ENCODE peak calls at places on chromosome 5, in ten cellular contexts. N is stimulated activated CD8-positive, alpha-beta memory T cell treated with anti-CD3 and anti-CD28 coated beads, Interleukin-4, amount 100 ng/mL, for 1 hour; K is neural crest cell; G is AG08396; C is CD4-positive, alpha-beta T cell; O is fibroblast of lung; V is posterior cingulate gyrus; P is psoas muscle; A is Caki2; X is GM04504. E is an unnamed sample.

GRCh38 chr5:55519001-55519400 is 15.8 kb downstream of the PLPP1 start:
- DNase-seq in X (no peak), N (no peak), A (no peak), V (no peak), C (no peak), K (no peak), P (no peak), G (no peak), O (no peak), E (no peak)

GRCh38 chr5:168531191-168531590 is 2.1 kb downstream of the FBLL1 start:
- DNase-seq in X (no peak), K (no peak), C (no peak), G (no peak), A (no peak), O (no peak), V (no peak), N (no peak), P (no peak), E (no peak)

GRCh38 chr5:126508962-126509279 is 85.7 kb downstream of the GRAMD2B start:
- DNase-seq in G (no peak), K (no peak), O (peak; percentile 44), A (no peak), N (no peak), P (no peak), C (no peak), V (no peak), X (no peak), E (peak; percentile 65)

GRCh38 chr5:54288568-54289217 is 21.7 kb downstream of the ARL15 start:
- DNase-seq in P (no peak), G (no peak), V (no peak), C (no peak), O (no peak), N (no peak), K (no peak), A (no peak), X (no peak), E (no peak)

GRCh38 chr5:128695791-128696520 is 157.9 kb upstream of the FBN2 start:
- DNase-seq in O (no peak), V (no peak), X (no peak), N (no peak), P (no peak), G (no peak), K (no peak), A (no peak), C (no peak), E (peak; percentile 4)

GRCh38 chr5:103094737-103095136 is 25.2 kb downstream of the GIN1 start:
- DNase-seq in O (no peak), C (no peak), N (no peak), K (no peak), X (no peak), A (no peak), G (no peak), V (no peak), P (no peak), E (peak; percentile 8)

GRCh38 chr5:38289457-38289856 is 31.1 kb downstream of the EGFLAM start:
- DNase-seq in A (no peak), V (no peak), P (no peak), O (no peak), G (no peak), X (no peak), N (no peak), C (no peak), K (no peak), E (no peak)

GRCh38 chr5:122942164-122942914 is 94.2 kb downstream of the PPIC start:
- DNase-seq in C (no peak), P (no peak), A (no peak), N (no peak), V (no peak), K (no peak), X (no peak), O (peak; percentile 7), G (no peak), E (peak; percentile 49)

GRCh38 chr5:155616779-155617392 is 603.3 kb downstream of the KIF4B start:
- DNase-seq in O (no peak), K (peak; percentile 60), C (no peak), P (peak; percentile 19), G (peak; percentile 35), A (peak; percentile 16), X (peak; percentile 1), V (peak; percentile 58), N (no peak), E (no peak)

GRCh38 chr5:172342907-172343306 is 59.3 kb upstream of the UBTD2 start:
- DNase-seq in C (no peak), O (no peak), P (no peak), A (peak; percentile 41), G (no peak), N (no peak), X (no peak), K (no peak), V (no peak), E (peak; percentile 32)

GRCh38 chr5:55636711-55637110 is 75.4 kb downstream of the SLC38A9 start:
- DNase-seq in C (no peak), G (peak; percentile 37), K (no peak), O (peak; percentile 59), X (no peak), N (no peak), V (no peak), P (peak; percentile 30), A (no peak), E (peak; percentile 69)

GRCh38 chr5:141041427-141041785 is 9.8 kb upstream of the PCDHB1 start:
- DNase-seq in X (no peak), P (no peak), C (no peak), O (no peak), K (no peak), V (no peak), N (no peak), G (no peak), A (no peak), E (no peak)

GRCh38 chr5:38447786-38448185 is 108.7 kb downstream of the LIFR start:
- DNase-seq in X (no peak), V (no peak), O (peak; percentile 66), K (no peak), C (no peak), P (peak; percentile 43), G (no peak), N (no peak), A (no peak), E (no peak)

GRCh38 chr5:34762321-34762871 is 76.6 kb upstream of the TTC23L start:
- DNase-seq in N (no peak), K (no peak), O (peak; percentile 94), A (no peak), P (peak; percentile 19), G (peak; percentile 59), X (peak; percentile 95), V (no peak), C (no peak), E (peak; percentile 95)

GRCh38 chr5:138978085-138978484 is 103.0 kb upstream of the LRRTM2 start:
- DNase-seq in K (no peak), C (no peak), A (no peak), G (no peak), N (no peak), O (no peak), X (no peak), V (no peak), P (no peak), E (peak; percentile 17)

GRCh38 chr5:19855031-19855430 is 133.0 kb downstream of the CDH18 start:
- DNase-seq in X (no peak), V (no peak), P (no peak), C (no peak), O (no peak), G (no peak), N (no peak), A (no peak), K (no peak), E (no peak)

GRCh38 chr5:6252581-6252980 is 125.8 kb downstream of the MED10 start:
- DNase-seq in O (no peak), A (no peak), K (no peak), G (no peak), C (no peak), N (no peak), X (no peak), P (no peak), V (no peak), E (no peak)

GRCh38 chr5:851076-851475 is 290 bp upstream of the ZDHHC11 start:
- DNase-seq in G (no peak), O (no peak), C (no peak), V (no peak), P (peak; percentile 7), X (no peak), K (no peak), A (no peak), N (no peak), E (no peak)

GRCh38 chr5:32173394-32174010 is 617 bp downstream of the GOLPH3 start:
- DNase-seq in G (no peak), X (no peak), C (peak; percentile 10), P (peak; percentile 65), N (no peak), O (peak; percentile 78), A (peak; percentile 59), V (peak; percentile 46), K (peak; percentile 12), E (peak; percentile 72)

GRCh38 chr5:141668601-141669265 is 13.3 kb downstream of the ARAP3 start:
- DNase-seq in K (no peak), A (no peak), V (no peak), G (no peak), X (no peak), C (no peak), N (no peak), P (no peak), O (no peak), E (no peak)

GRCh38 chr5:35777358-35778087 is 79.2 kb upstream of the IL7R start:
- DNase-seq in N (peak; percentile 61), X (peak; percentile 46), V (peak; percentile 51), P (peak; percentile 26), G (peak; percentile 26), O (peak; percentile 91), K (peak; percentile 67), A (peak; percentile 40), C (peak; percentile 65), E (peak; percentile 87)

GRCh38 chr5:141560141-141560540 is 58.7 kb downstream of the DIAPH1 start:
- DNase-seq in G (no peak), P (no peak), V (no peak), A (no peak), N (no peak), K (no peak), X (no peak), O (peak; percentile 22), C (no peak), E (peak; percentile 20)

GRCh38 chr5:148120317-148120716 is 48.0 kb upstream of the SPINK14 start:
- DNase-seq in X (no peak), K (no peak), G (no peak), O (no peak), A (no peak), N (no peak), P (no peak), C (no peak), V (no peak), E (no peak)

GRCh38 chr5:176547811-176548210 is 1.3 kb upstream of the CDHR2 start:
- DNase-seq in K (no peak), N (no peak), G (no peak), X (no peak), P (no peak), O (no peak), C (no peak), V (no peak), A (peak; percentile 45), E (peak; percentile 11)

GRCh38 chr5:1846583-1846982 is 36.1 kb downstream of the IRX4 start:
- DNase-seq in P (no peak), K (no peak), V (no peak), N (no peak), X (no peak), O (no peak), G (no peak), C (no peak), A (no peak), E (no peak)

GRCh38 chr5:178298283-178298807 is 65.7 kb upstream of the PHYKPL start:
- DNase-seq in C (no peak), O (no peak), N (no peak), K (no peak), P (no peak), X (no peak), A (no peak), V (no peak), G (no peak), E (no peak)

GRCh38 chr5:66554211-66554610 is 42.0 kb upstream of the MAST4 start:
- DNase-seq in P (no peak), G (no peak), V (no peak), X (no peak), N (no peak), O (no peak), C (no peak), K (no peak), A (peak; percentile 56), E (no peak)

GRCh38 chr5:125408582-125409069 is 662.2 kb upstream of the ZNF608 start:
- DNase-seq in C (no peak), V (no peak), G (peak; percentile 50), K (no peak), O (peak; percentile 93), P (peak; percentile 16), A (peak; percentile 98), X (peak; percentile 75), N (no peak), E (peak; percentile 73)

E was measured in fibroblast of villous mesenchyme.